ENCODE peak calls at places on chromosome 2, in seven cellular contexts. H, D, P, U, M, N and L are unnamed samples.

GRCh38 chr2:174716785-174717184 is 47.5 kb downstream of the CHRNA1 start:
- DNase-seq in U (no peak), N (no peak), M (no peak), P (no peak), H (no peak), D (no peak), L (no peak)

GRCh38 chr2:38527338-38528007 is 75.3 kb downstream of the HNRNPLL start:
- DNase-seq in M (no peak), D (no peak), U (no peak), H (no peak), P (no peak), N (no peak), L (no peak)

GRCh38 chr2:229407170-229407569 is 136.1 kb upstream of the PID1 start:
- DNase-seq in U (no peak), H (peak), N (peak), D (no peak), M (no peak), P (no peak), L (no peak)

GRCh38 chr2:101725515-101726192 is 28.1 kb downstream of the MAP4K4 start:
- DNase-seq in M (no peak), P (no peak), N (no peak), D (peak), U (no peak), H (no peak), L (no peak)

GRCh38 chr2:74564222-74564621 is 9.7 kb downstream of the DOK1 start:
- DNase-seq in D (no peak), P (no peak), M (no peak), H (peak), U (no peak), N (no peak), L (no peak)

GRCh38 chr2:47173986-47174730 is 19.1 kb upstream of the STPG4 start:
- DNase-seq in M (no peak), D (no peak), P (no peak), H (no peak), N (no peak), U (no peak), L (no peak)

GRCh38 chr2:196242131-196242620 is 70.8 kb upstream of the STK17B start:
- DNase-seq in P (no peak), N (no peak), M (no peak), D (peak), H (no peak), U (no peak), L (no peak)

GRCh38 chr2:216354236-216354788 is 18.0 kb downstream of the MARCHF4 start:
- DNase-seq in N (no peak), P (no peak), U (no peak), D (no peak), H (no peak), M (no peak), L (no peak)

GRCh38 chr2:214484239-214484638 is 73.4 kb downstream of the VWC2L start:
- DNase-seq in N (no peak), U (no peak), M (no peak), H (no peak), P (no peak), D (no peak), L (peak)

GRCh38 chr2:43158259-43158880 is 68.0 kb downstream of the ZFP36L2 start:
- DNase-seq in N (no peak), D (no peak), H (peak), M (no peak), P (no peak), U (no peak), L (no peak)